ENCODE peak calls at places on chromosomes 2 and 18, in four cellular contexts. D is frontal cortex; B is activated T-cell treated with anti-CD3 and anti-CD28 coated beads, Interleukin-2, amount 50 U/mL, for 72 hours; S is stimulated activated naive CD8-positive, alpha-beta T cell treated with anti-CD3 and anti-CD28 coated beads, Interleukin-15, Interleukin-2, amounts not matched to agents 100 U/mL and 50 U/mL, for 24 hours. P is an unnamed sample.

GRCh38 chr2:86052265-86052664 is 53.4 kb downstream of the POLR1A start:
- DNase-seq in D (no peak), B (no peak), S (no peak), P (no peak)

GRCh38 chr18:3147935-3148554 is 71.7 kb downstream of the MYOM1 start:
- DNase-seq in D (no peak), B (no peak), S (no peak), P (no peak)

GRCh38 chr2:33441235-33441810 is 35.1 kb upstream of the RASGRP3 start:
- DNase-seq in D (peak; percentile 42), B (peak; percentile 15), S (no peak), P (no peak)

GRCh38 chr2:11635141-11635540 is 34.9 kb downstream of the NTSR2 start:
- DNase-seq in D (no peak), B (no peak), S (no peak), P (no peak)

GRCh38 chr2:101150306-101151140 is 659 bp downstream of the TBC1D8 start:
- DNase-seq in D (peak; percentile 38), B (peak; percentile 29), S (peak; percentile 27), P (no peak)

GRCh38 chr2:234334146-234334545 is 162.7 kb downstream of the ARL4C start:
- DNase-seq in D (no peak), B (no peak), S (no peak), P (no peak)

GRCh38 chr18:12458761-12459160 is 51.0 kb downstream of the PRELID3A start:
- DNase-seq in D (no peak), B (no peak), S (no peak), P (no peak)

GRCh38 chr18:62998443-62998842 is 283.1 kb downstream of the PHLPP1 start:
- DNase-seq in D (no peak), B (no peak), S (no peak), P (no peak)

GRCh38 chr18:55300469-55301195 is 287.4 kb downstream of the TCF4 start:
- DNase-seq in D (no peak), B (no peak), S (no peak), P (no peak)

GRCh38 chr2:92074549-92074898 is 2796.7 kb upstream of the TEKT4 start:
- DNase-seq in D (no peak), B (no peak), S (no peak), P (no peak)

GRCh38 chr18:13566941-13567762 is 159.2 kb downstream of the FAM210A start:
- DNase-seq in D (no peak), B (peak; percentile 56), S (peak; percentile 67), P (no peak)

GRCh38 chr2:2333076-2333475 is 2.0 kb upstream of the MYT1L start:
- DNase-seq in D (no peak), B (no peak), S (no peak), P (no peak)

GRCh38 chr2:102310964-102311640 is at the start of gene IL1RL1:
- DNase-seq in D (no peak), B (no peak), S (no peak), P (no peak)

GRCh38 chr2:160838691-160839090 is 321.5 kb upstream of the TANK start:
- DNase-seq in D (no peak), B (no peak), S (no peak), P (no peak)

GRCh38 chr18:908631-909621 is 4.3 kb downstream of the ADCYAP1 start:
- DNase-seq in D (peak; percentile 39), B (no peak), S (no peak), P (no peak)

GRCh38 chr2:239321596-239322413 is 79.0 kb downstream of the HDAC4 start:
- DNase-seq in D (no peak), B (peak; percentile 82), S (peak; percentile 72), P (no peak)

GRCh38 chr2:118878531-118879149 is 31.2 kb upstream of the EN1 start:
- DNase-seq in D (no peak), B (no peak), S (no peak), P (no peak)

GRCh38 chr2:240988571-240989271 is 9.7 kb upstream of the SNED1 start:
- DNase-seq in D (no peak), B (no peak), S (no peak), P (no peak)

GRCh38 chr2:101961287-101962242 is 30.2 kb upstream of the IL1R2 start:
- DNase-seq in D (peak; percentile 13), B (no peak), S (no peak), P (no peak)

GRCh38 chr2:237884681-237885080 is 25.3 kb downstream of the RAMP1 start:
- DNase-seq in D (no peak), B (no peak), S (no peak), P (no peak)

GRCh38 chr2:158205215-158205614 is 103.5 kb downstream of the UPP2 start:
- DNase-seq in D (no peak), B (no peak), S (no peak), P (no peak)

GRCh38 chr2:181621779-181622490 is 35.0 kb downstream of the CERKL start:
- DNase-seq in D (no peak), B (no peak), S (no peak), P (no peak)

GRCh38 chr2:205769879-205770278 is 87.6 kb downstream of the NRP2 start:
- DNase-seq in D (no peak), B (no peak), S (no peak), P (no peak)

GRCh38 chr2:1605659-1606400 is 138.5 kb downstream of the PXDN start:
- DNase-seq in D (no peak), B (no peak), S (no peak), P (no peak)

GRCh38 chr2:220904015-220904414 is 668.1 kb downstream of the EPHA4 start:
- DNase-seq in D (no peak), B (no peak), S (no peak), P (no peak)

GRCh38 chr2:39476524-39476923 is 39.4 kb upstream of the MAP4K3 start:
- DNase-seq in D (no peak), B (no peak), S (no peak), P (no peak)

GRCh38 chr2:67290451-67290991 is 106.6 kb upstream of the ETAA1 start:
- DNase-seq in D (no peak), B (no peak), S (no peak), P (no peak)

GRCh38 chr2:201643216-201643651 is at the start of gene TMEM237:
- DNase-seq in D (no peak), B (peak; percentile 61), S (peak; percentile 61), P (no peak)